ENCODE peak calls at places on chromosomes 12 and 14, in four cellular contexts. Q is K562, B is GM12878, E is HepG2. A is an unnamed sample.

GRCh38 chr12:80101126-80101525 is 1.8 kb downstream of the OTOGL start:
- DNase-seq in Q (peak), E (no peak), B (no peak), A (no peak)

GRCh38 chr12:64895541-64895940 is 71.1 kb downstream of the TBC1D30 start:
- DNase-seq in E (no peak), B (no peak), Q (no peak), A (no peak)

GRCh38 chr14:74257078-74257987 is 18.1 kb downstream of the VSX2 start:
- DNase-seq in Q (peak), E (no peak), B (no peak), A (no peak)

GRCh38 chr12:24853588-24853987 is 95.3 kb downstream of the BCAT1 start:
- DNase-seq in E (no peak), B (no peak), Q (no peak), A (no peak)

GRCh38 chr12:101793401-101793800 is 37.4 kb downstream of the GNPTAB start:
- DNase-seq in Q (peak), E (no peak), B (peak), A (no peak)

GRCh38 chr12:27667540-27667939 is 28.7 kb upstream of the REP15 start:
- DNase-seq in Q (peak), E (no peak), B (no peak), A (no peak)

GRCh38 chr12:130366159-130366558 is 28.5 kb downstream of the PIWIL1 start:
- DNase-seq in B (no peak), E (no peak), Q (no peak), A (no peak)

GRCh38 chr14:99519931-99520421 is 38.8 kb downstream of the CCNK start:
- DNase-seq in E (no peak), B (no peak), Q (no peak), A (no peak)

GRCh38 chr14:67583711-67584644 is 16.1 kb downstream of the PIGH start:
- DNase-seq in E (peak), B (no peak), Q (peak), A (no peak)

GRCh38 chr14:31229638-31230229 is 22.1 kb upstream of the HECTD1 start:
- DNase-seq in Q (peak), B (no peak), E (peak), A (no peak)

GRCh38 chr12:85559534-85559933 is 276.7 kb downstream of the RASSF9 start:
- DNase-seq in Q (no peak), E (no peak), B (no peak), A (no peak)

GRCh38 chr12:57615637-57616036 is 4.4 kb downstream of the ARHGEF25 start:
- DNase-seq in Q (no peak), E (no peak), B (no peak), A (no peak)

GRCh38 chr12:9364224-9365176 is 156.3 kb upstream of the PZP start:
- DNase-seq in B (peak), Q (peak), E (peak), A (peak)

GRCh38 chr14:69554500-69554899 is 20.2 kb downstream of the CCDC177 start:
- DNase-seq in E (no peak), B (no peak), Q (no peak), A (no peak)

GRCh38 chr12:117030187-117030896 is 68.9 kb downstream of the TESC start:
- DNase-seq in Q (no peak), B (no peak), E (no peak), A (no peak)

GRCh38 chr14:22131749-22132476 is 457.1 kb downstream of the DAD1 start:
- DNase-seq in B (no peak), Q (peak), E (peak), A (no peak)

GRCh38 chr12:96989916-96990315 is 82.9 kb downstream of the NEDD1 start:
- DNase-seq in E (peak), B (no peak), Q (peak), A (peak)

GRCh38 chr12:108768591-108769500 is 37.5 kb upstream of the CORO1C start:
- DNase-seq in E (peak), Q (no peak), B (peak), A (peak)

GRCh38 chr12:88663001-88663400 is 82.7 kb upstream of the KITLG start:
- DNase-seq in Q (no peak), E (no peak), B (no peak), A (no peak)

GRCh38 chr14:75972729-75973480 is 8.9 kb downstream of the TGFB3 start:
- DNase-seq in B (no peak), E (no peak), Q (no peak), A (no peak)

GRCh38 chr12:70487440-70487839 is 121.3 kb downstream of the KCNMB4 start:
- DNase-seq in B (peak), E (no peak), Q (no peak), A (no peak)

GRCh38 chr12:43847427-43847826 is 11.5 kb downstream of the TMEM117 start:
- DNase-seq in B (no peak), E (no peak), Q (no peak), A (no peak)

GRCh38 chr12:87038098-87038497 is 781.9 kb upstream of the MGAT4C start:
- DNase-seq in Q (no peak), B (no peak), E (no peak), A (no peak)

GRCh38 chr12:103810108-103810507 is 30.9 kb downstream of the NT5DC3 start:
- DNase-seq in E (no peak), Q (peak), B (no peak), A (no peak)

GRCh38 chr12:59742831-59743230 is 147.0 kb downstream of the SLC16A7 start:
- DNase-seq in B (no peak), E (no peak), Q (no peak), A (no peak)

GRCh38 chr14:19729763-19730162 is 13.6 kb upstream of the OR4Q3 start:
- DNase-seq in E (no peak), B (no peak), Q (no peak), A (no peak)

GRCh38 chr12:110578522-110579238 is 4.4 kb downstream of the PPTC7 start:
- DNase-seq in E (no peak), B (no peak), Q (no peak), A (no peak)
- TF ChIP-seq CHD2 in E (no peak), B (no peak), Q (no peak), A (no peak)

GRCh38 chr14:95871531-95871930 is 5.1 kb upstream of the TUNAR start:
- DNase-seq in B (no peak), Q (no peak), E (no peak), A (no peak)
- TF ChIP-seq ATF3 in B (no peak), Q (no peak), E (no peak), A (no peak)

GRCh38 chr14:85300119-85300518 is 229.8 kb upstream of the FLRT2 start:
- DNase-seq in E (no peak), Q (no peak), B (no peak), A (no peak)

GRCh38 chr14:85296466-85297210 is 233.3 kb upstream of the FLRT2 start:
- DNase-seq in Q (no peak), E (no peak), B (no peak), A (no peak)

DNA sequence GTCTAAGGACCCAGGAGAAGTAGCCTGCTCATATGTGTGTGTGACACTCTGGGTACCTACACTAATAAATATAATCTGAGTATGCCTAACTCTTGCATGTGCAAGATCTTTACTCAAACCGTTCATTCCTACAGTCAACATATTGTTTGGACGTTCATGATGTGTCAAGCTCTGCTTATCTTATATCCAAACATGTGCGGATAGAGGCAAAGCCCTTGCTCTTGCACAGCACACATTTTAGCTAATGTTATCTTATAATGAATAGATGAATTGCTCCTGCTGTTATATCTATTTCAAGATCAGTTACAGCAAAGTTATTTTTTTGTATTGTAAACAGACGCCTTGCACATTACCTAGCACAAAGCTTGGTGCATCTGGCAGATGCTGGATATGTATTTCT is 228.4 kb upstream of the FLRT2 start:
- DNase-seq in E (no peak), B (no peak), Q (no peak), A (no peak)
- TF ChIP-seq CHD2 in E (no peak), B (no peak), Q (no peak), A (no peak)

GRCh38 chr12:7092986-7093460 is 778 bp upstream of the C1R start:
- DNase-seq in E (no peak), Q (no peak), B (no peak), A (no peak)

GRCh38 chr12:7091171-7091570 is 1.1 kb downstream of the C1R start:
- DNase-seq in E (no peak), Q (no peak), B (no peak), A (no peak)

GRCh38 chr12:7091660-7092228 is 501 bp downstream of the C1R start:
- DNase-seq in E (no peak), B (no peak), Q (no peak), A (no peak)

GRCh38 chr12:7093486-7093885 is 1.2 kb upstream of the C1R start:
- DNase-seq in Q (no peak), E (no peak), B (no peak), A (no peak)

GRCh38 chr12:7092229-7092985 is at the start of gene C1R:
- DNase-seq in B (no peak), Q (peak), E (peak), A (peak)
- TF ChIP-seq ATF3 in B (no peak), Q (no peak), E (no peak), A (no peak)

GRCh38 chr14:105146976-105147700 is 21.4 kb downstream of the JAG2 start:
- DNase-seq in E (no peak), Q (no peak), B (no peak), A (peak)
- TF ChIP-seq CHD2 in E (no peak), Q (no peak), B (no peak), A (no peak)

GRCh38 chr12:93683410-93683809 is 6.2 kb downstream of the CRADD start:
- DNase-seq in Q (no peak), B (no peak), E (no peak), A (no peak)
- TF ChIP-seq ATF3 in Q (no peak), B (no peak), E (no peak), A (no peak)

GRCh38 chr12:28700161-28700560 is 448.9 kb upstream of the FAR2 start:
- DNase-seq in B (no peak), E (no peak), Q (no peak), A (no peak)
- TF ChIP-seq CHD2 in B (no peak), E (no peak), Q (no peak), A (no peak)

A was measured in H1.